ENCODE peak calls at places on chromosomes 11 and 22, in eight cellular contexts. One of them, this sample, is unnamed. For H3K36me3 and H3K27me3, the result is how much of the 10 kb centered on the place peaks cover.

GRCh38 chr22:36136475-36136874 is 24.1 kb downstream of the APOL3 start:
- DNase-seq in heart left ventricle: peak
- DNase-seq in neural progenitor cell: no peak
- DNase-seq in cardiac muscle cell: peak
- DNase-seq in small intestine: no peak
- DNase-seq in thoracic aorta: peak
- DNase-seq in kidney epithelial cell: no peak
- DNase-seq in Karpas-422: no peak
- DNase-seq in this sample: peak

GRCh38 chr11:123143476-123143875 is 51.6 kb downstream of the CLMP start:
- DNase-seq in cardiac muscle cell: peak
- DNase-seq in neural progenitor cell: no peak
- DNase-seq in kidney epithelial cell: no peak
- DNase-seq in heart left ventricle: no peak
- DNase-seq in small intestine: no peak
- DNase-seq in thoracic aorta: no peak
- DNase-seq in Karpas-422: no peak
- DNase-seq in this sample: no peak

GRCh38 chr22:27564806-27565205 is 236.8 kb downstream of the MN1 start:
- DNase-seq in thoracic aorta: no peak
- DNase-seq in heart left ventricle: no peak
- DNase-seq in Karpas-422: no peak
- DNase-seq in kidney epithelial cell: no peak
- DNase-seq in small intestine: no peak
- DNase-seq in neural progenitor cell: no peak
- DNase-seq in cardiac muscle cell: no peak
- DNase-seq in this sample: no peak

GRCh38 chr11:18731949-18732821 is 6.2 kb upstream of the IGSF22 start:
- DNase-seq in heart left ventricle: no peak
- DNase-seq in kidney epithelial cell: no peak
- DNase-seq in thoracic aorta: no peak
- DNase-seq in Karpas-422: peak
- DNase-seq in cardiac muscle cell: peak
- DNase-seq in neural progenitor cell: peak
- DNase-seq in small intestine: peak
- DNase-seq in this sample: no peak

GRCh38 chr11:61892085-61892370 is 683 bp upstream of the FADS3 start:
- DNase-seq in kidney epithelial cell: no peak
- DNase-seq in neural progenitor cell: no peak
- DNase-seq in cardiac muscle cell: no peak
- DNase-seq in thoracic aorta: no peak
- DNase-seq in heart left ventricle: no peak
- DNase-seq in small intestine: no peak
- DNase-seq in Karpas-422: no peak
- DNase-seq in this sample: no peak

GRCh38 chr11:116170526-116171120 is 602.2 kb downstream of the BUD13 start:
- DNase-seq in Karpas-422: no peak
- DNase-seq in small intestine: peak
- DNase-seq in cardiac muscle cell: no peak
- DNase-seq in heart left ventricle: no peak
- DNase-seq in neural progenitor cell: no peak
- DNase-seq in thoracic aorta: no peak
- DNase-seq in kidney epithelial cell: no peak
- DNase-seq in this sample: no peak

GRCh38 chr11:131579932-131580387 is 209.5 kb downstream of the NTM start:
- DNase-seq in Karpas-422: peak
- DNase-seq in thoracic aorta: no peak
- DNase-seq in heart left ventricle: no peak
- DNase-seq in cardiac muscle cell: peak
- DNase-seq in kidney epithelial cell: no peak
- DNase-seq in small intestine: peak
- DNase-seq in neural progenitor cell: peak
- DNase-seq in this sample: peak

GRCh38 chr22:22720201-22720723 is 75.8 kb downstream of the GGTLC2 start:
- DNase-seq in cardiac muscle cell: peak
- DNase-seq in Karpas-422: peak
- DNase-seq in thoracic aorta: no peak
- DNase-seq in neural progenitor cell: peak
- DNase-seq in kidney epithelial cell: no peak
- DNase-seq in heart left ventricle: no peak
- DNase-seq in small intestine: peak
- DNase-seq in this sample: peak

GRCh38 chr11:1153105-1153950 is 4.4 kb upstream of the MUC5AC start:
- DNase-seq in thoracic aorta: no peak
- DNase-seq in neural progenitor cell: no peak
- DNase-seq in cardiac muscle cell: no peak
- DNase-seq in heart left ventricle: no peak
- DNase-seq in kidney epithelial cell: no peak
- DNase-seq in small intestine: no peak
- DNase-seq in Karpas-422: no peak
- DNase-seq in this sample: peak

GRCh38 chr11:122847437-122847836 is 9.1 kb downstream of the CRTAM start:
- DNase-seq in kidney epithelial cell: no peak
- DNase-seq in Karpas-422: no peak
- DNase-seq in cardiac muscle cell: no peak
- DNase-seq in small intestine: no peak
- DNase-seq in neural progenitor cell: no peak
- DNase-seq in thoracic aorta: no peak
- DNase-seq in heart left ventricle: no peak
- DNase-seq in this sample: no peak

GRCh38 chr11:70912226-70912840 is 340.0 kb downstream of the SHANK2 start:
- DNase-seq in Karpas-422: no peak
- DNase-seq in cardiac muscle cell: no peak
- DNase-seq in thoracic aorta: no peak
- DNase-seq in small intestine: no peak
- DNase-seq in kidney epithelial cell: peak
- DNase-seq in neural progenitor cell: no peak
- DNase-seq in heart left ventricle: no peak
- DNase-seq in this sample: no peak

GRCh38 chr22:23888615-23889401 is 5.4 kb upstream of the MIF start:
- DNase-seq in small intestine: no peak
- DNase-seq in thoracic aorta: no peak
- DNase-seq in Karpas-422: no peak
- DNase-seq in heart left ventricle: no peak
- DNase-seq in neural progenitor cell: peak
- DNase-seq in cardiac muscle cell: peak
- DNase-seq in kidney epithelial cell: no peak
- DNase-seq in this sample: peak

GRCh38 chr22:49404576-49405199 is 423.0 kb downstream of the BRD1 start:
- DNase-seq in heart left ventricle: no peak
- DNase-seq in kidney epithelial cell: no peak
- DNase-seq in cardiac muscle cell: no peak
- DNase-seq in Karpas-422: no peak
- DNase-seq in small intestine: no peak
- DNase-seq in neural progenitor cell: no peak
- DNase-seq in thoracic aorta: no peak
- DNase-seq in this sample: no peak

GRCh38 chr22:33112606-33113005 is 54.4 kb upstream of the SYN3 start:
- DNase-seq in cardiac muscle cell: no peak
- DNase-seq in small intestine: no peak
- DNase-seq in thoracic aorta: no peak
- DNase-seq in heart left ventricle: no peak
- DNase-seq in kidney epithelial cell: no peak
- DNase-seq in Karpas-422: no peak
- DNase-seq in neural progenitor cell: no peak
- DNase-seq in this sample: no peak

GRCh38 chr11:61967924-61968757 is 707 bp upstream of the FTH1 start:
- DNase-seq in Karpas-422: peak
- DNase-seq in small intestine: peak
- DNase-seq in cardiac muscle cell: no peak
- DNase-seq in thoracic aorta: no peak
- DNase-seq in neural progenitor cell: peak
- DNase-seq in kidney epithelial cell: no peak
- DNase-seq in heart left ventricle: peak
- DNase-seq in this sample: no peak

GRCh38 chr11:66677599-66678375 is at the start of gene RBM4B:
- DNase-seq in thoracic aorta: peak
- DNase-seq in heart left ventricle: peak
- DNase-seq in kidney epithelial cell: peak
- DNase-seq in small intestine: peak
- DNase-seq in cardiac muscle cell: peak
- DNase-seq in neural progenitor cell: peak
- DNase-seq in Karpas-422: peak
- DNase-seq in this sample: peak
- H3K4me3 ChIP-seq in thoracic aorta: peak
- H3K4me3 ChIP-seq in heart left ventricle: peak
- H3K4me3 ChIP-seq in kidney epithelial cell: peak
- H3K4me3 ChIP-seq in small intestine: peak
- H3K4me3 ChIP-seq in cardiac muscle cell: peak
- H3K4me3 ChIP-seq in neural progenitor cell: peak
- H3K4me3 ChIP-seq in Karpas-422: peak
- H3K4me3 ChIP-seq in this sample: peak

GRCh38 chr11:75734491-75735180 is 17.0 kb downstream of the MOGAT2 start:
- DNase-seq in kidney epithelial cell: no peak
- DNase-seq in small intestine: peak
- DNase-seq in Karpas-422: no peak
- DNase-seq in neural progenitor cell: no peak
- DNase-seq in thoracic aorta: no peak
- DNase-seq in cardiac muscle cell: no peak
- DNase-seq in heart left ventricle: no peak
- DNase-seq in this sample: no peak

GRCh38 chr11:75735181-75735845 is 17.7 kb downstream of the MOGAT2 start:
- DNase-seq in small intestine: no peak
- DNase-seq in thoracic aorta: no peak
- DNase-seq in kidney epithelial cell: no peak
- DNase-seq in heart left ventricle: no peak
- DNase-seq in Karpas-422: no peak
- DNase-seq in cardiac muscle cell: no peak
- DNase-seq in neural progenitor cell: no peak
- DNase-seq in this sample: no peak

GRCh38 chr11:75737314-75737713 is 19.7 kb downstream of the MOGAT2 start:
- DNase-seq in heart left ventricle: no peak
- DNase-seq in cardiac muscle cell: no peak
- DNase-seq in thoracic aorta: no peak
- DNase-seq in kidney epithelial cell: no peak
- DNase-seq in small intestine: no peak
- DNase-seq in Karpas-422: no peak
- DNase-seq in neural progenitor cell: no peak
- DNase-seq in this sample: no peak

GRCh38 chr11:75731095-75731494 is 13.5 kb downstream of the MOGAT2 start:
- DNase-seq in thoracic aorta: no peak
- DNase-seq in Karpas-422: no peak
- DNase-seq in cardiac muscle cell: no peak
- DNase-seq in kidney epithelial cell: no peak
- DNase-seq in heart left ventricle: no peak
- DNase-seq in small intestine: no peak
- DNase-seq in neural progenitor cell: no peak
- DNase-seq in this sample: no peak

DNA sequence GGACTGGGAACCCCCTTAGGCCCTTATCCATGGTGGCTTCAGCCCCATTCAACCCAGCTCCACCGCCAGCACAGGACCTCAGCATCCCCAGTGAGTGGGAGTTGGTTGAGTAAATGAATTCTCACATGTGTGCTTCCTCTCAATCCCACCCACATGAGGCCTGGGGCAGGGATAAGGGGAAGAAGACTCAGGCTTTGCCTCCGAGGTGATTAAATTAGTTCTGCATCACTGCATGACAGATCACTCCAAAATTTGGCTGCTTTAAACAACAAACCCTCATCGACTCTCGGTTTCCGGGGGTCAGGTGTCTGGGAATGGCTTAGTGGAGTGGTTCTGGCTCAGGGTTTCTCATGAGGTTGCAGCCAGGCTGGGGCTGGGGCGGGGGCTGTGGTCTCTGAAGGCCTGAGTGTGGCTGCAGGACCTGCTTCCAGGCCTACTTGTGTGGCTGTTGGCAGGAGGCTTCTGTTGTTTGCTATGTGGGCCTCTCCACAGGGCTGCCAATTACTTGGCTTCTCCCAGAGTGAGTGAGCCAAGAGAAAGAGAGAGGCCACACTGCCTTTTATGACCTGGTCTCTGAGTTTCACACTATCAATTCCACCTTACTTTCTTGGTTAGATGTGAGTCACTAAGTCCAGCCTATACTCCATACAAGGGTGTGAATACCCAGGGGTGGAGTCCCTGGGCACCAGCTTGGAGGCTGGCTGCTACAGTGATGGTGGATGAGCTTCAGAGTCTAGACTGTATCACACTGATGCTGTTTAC is 15.9 kb downstream of the MOGAT2 start:
- DNase-seq in neural progenitor cell: peak
- DNase-seq in kidney epithelial cell: no peak
- DNase-seq in Karpas-422: no peak
- DNase-seq in heart left ventricle: no peak
- DNase-seq in cardiac muscle cell: no peak
- DNase-seq in thoracic aorta: no peak
- DNase-seq in small intestine: peak
- DNase-seq in this sample: peak
- H3K36me3 ChIP-seq in neural progenitor cell: under half
- H3K36me3 ChIP-seq in kidney epithelial cell: under half
- H3K36me3 ChIP-seq in Karpas-422: under half
- H3K36me3 ChIP-seq in heart left ventricle: under half
- H3K36me3 ChIP-seq in cardiac muscle cell: under half
- H3K36me3 ChIP-seq in thoracic aorta: under half
- H3K36me3 ChIP-seq in small intestine: under half
- H3K36me3 ChIP-seq in this sample: under half

GRCh38 chr11:120789391-120789790 is 234.5 kb upstream of the TBCEL start:
- DNase-seq in kidney epithelial cell: no peak
- DNase-seq in thoracic aorta: no peak
- DNase-seq in Karpas-422: no peak
- DNase-seq in small intestine: no peak
- DNase-seq in neural progenitor cell: no peak
- DNase-seq in cardiac muscle cell: no peak
- DNase-seq in heart left ventricle: no peak
- DNase-seq in this sample: no peak
- H3K27me3 ChIP-seq in kidney epithelial cell: under half
- H3K27me3 ChIP-seq in thoracic aorta: under half
- H3K27me3 ChIP-seq in Karpas-422: under half
- H3K27me3 ChIP-seq in small intestine: under half
- H3K27me3 ChIP-seq in neural progenitor cell: under half
- H3K27me3 ChIP-seq in cardiac muscle cell: under half
- H3K27me3 ChIP-seq in heart left ventricle: under half
- H3K27me3 ChIP-seq in this sample: under half

GRCh38 chr11:117942255-117942654 is 13.1 kb upstream of the TMPRSS13 start:
- DNase-seq in kidney epithelial cell: no peak
- DNase-seq in thoracic aorta: no peak
- DNase-seq in heart left ventricle: no peak
- DNase-seq in Karpas-422: no peak
- DNase-seq in neural progenitor cell: no peak
- DNase-seq in small intestine: no peak
- DNase-seq in cardiac muscle cell: no peak
- DNase-seq in this sample: no peak

GRCh38 chr11:117945047-117945820 is 16.0 kb upstream of the TMPRSS13 start:
- DNase-seq in neural progenitor cell: peak
- DNase-seq in kidney epithelial cell: no peak
- DNase-seq in cardiac muscle cell: no peak
- DNase-seq in heart left ventricle: no peak
- DNase-seq in small intestine: no peak
- DNase-seq in Karpas-422: no peak
- DNase-seq in thoracic aorta: no peak
- DNase-seq in this sample: no peak

GRCh38 chr11:117946196-117946841 is 17.1 kb upstream of the TMPRSS13 start:
- DNase-seq in neural progenitor cell: no peak
- DNase-seq in Karpas-422: no peak
- DNase-seq in small intestine: no peak
- DNase-seq in kidney epithelial cell: no peak
- DNase-seq in heart left ventricle: no peak
- DNase-seq in cardiac muscle cell: no peak
- DNase-seq in thoracic aorta: no peak
- DNase-seq in this sample: no peak

GRCh38 chr11:117946842-117947526 is 17.8 kb upstream of the TMPRSS13 start:
- DNase-seq in Karpas-422: peak
- DNase-seq in thoracic aorta: peak
- DNase-seq in heart left ventricle: peak
- DNase-seq in kidney epithelial cell: peak
- DNase-seq in small intestine: peak
- DNase-seq in cardiac muscle cell: peak
- DNase-seq in neural progenitor cell: peak
- DNase-seq in this sample: peak

GRCh38 chr11:117944554-117944953 is 15.4 kb upstream of the TMPRSS13 start:
- DNase-seq in small intestine: no peak
- DNase-seq in thoracic aorta: no peak
- DNase-seq in cardiac muscle cell: no peak
- DNase-seq in kidney epithelial cell: no peak
- DNase-seq in heart left ventricle: no peak
- DNase-seq in Karpas-422: no peak
- DNase-seq in neural progenitor cell: no peak
- DNase-seq in this sample: no peak
- H3K4me3 ChIP-seq in small intestine: no peak
- H3K4me3 ChIP-seq in thoracic aorta: no peak
- H3K4me3 ChIP-seq in cardiac muscle cell: no peak
- H3K4me3 ChIP-seq in kidney epithelial cell: no peak
- H3K4me3 ChIP-seq in heart left ventricle: no peak
- H3K4me3 ChIP-seq in Karpas-422: no peak
- H3K4me3 ChIP-seq in neural progenitor cell: no peak
- H3K4me3 ChIP-seq in this sample: no peak

This sample was measured in MG63.